ENCODE peak calls at places on chromosomes 4 and X, in five cellular contexts. One of them, this sample, is unnamed.

GRCh38 chr4:77052352-77052751 is 23.4 kb downstream of the CCNI start:
- DNase-seq in CD8-positive, alpha-beta T cell: peak; percentile 73
- DNase-seq in ovary: peak; percentile 41
- DNase-seq in Caco-2: peak; percentile 61
- DNase-seq in A549: peak; percentile 38
- DNase-seq in this sample: peak; percentile 77

GRCh38 chr4:101527186-101527585 is 179.9 kb upstream of the PPP3CA start:
- DNase-seq in CD8-positive, alpha-beta T cell: peak; percentile 51
- DNase-seq in A549: no peak
- DNase-seq in Caco-2: no peak
- DNase-seq in ovary: no peak
- DNase-seq in this sample: no peak

GRCh38 chrX:41759817-41760216 is 35.8 kb downstream of the GPR82 start:
- DNase-seq in ovary: no peak
- DNase-seq in Caco-2: no peak
- DNase-seq in CD8-positive, alpha-beta T cell: no peak
- DNase-seq in A549: peak; percentile 31
- DNase-seq in this sample: peak; percentile 46

GRCh38 chrX:71917621-71918341 is 7.1 kb downstream of the NHSL2 start:
- DNase-seq in ovary: no peak
- DNase-seq in A549: peak; percentile 12
- DNase-seq in CD8-positive, alpha-beta T cell: no peak
- DNase-seq in Caco-2: no peak
- DNase-seq in this sample: no peak

GRCh38 chrX:72021975-72022374 is 109.7 kb downstream of the RTL5 start:
- DNase-seq in ovary: no peak
- DNase-seq in A549: peak; percentile 39
- DNase-seq in CD8-positive, alpha-beta T cell: peak; percentile 47
- DNase-seq in Caco-2: no peak
- DNase-seq in this sample: peak; percentile 61

GRCh38 chrX:112359906-112360305 is 277.3 kb upstream of the TRPC5 start:
- DNase-seq in ovary: no peak
- DNase-seq in CD8-positive, alpha-beta T cell: no peak
- DNase-seq in Caco-2: no peak
- DNase-seq in A549: no peak
- DNase-seq in this sample: no peak

GRCh38 chr4:126977306-126977705 is 655.5 kb upstream of the INTU start:
- DNase-seq in A549: no peak
- DNase-seq in ovary: no peak
- DNase-seq in CD8-positive, alpha-beta T cell: no peak
- DNase-seq in Caco-2: no peak
- DNase-seq in this sample: no peak

GRCh38 chr4:55169352-55169959 is 44.1 kb upstream of the KDR start:
- DNase-seq in A549: peak; percentile 13
- DNase-seq in Caco-2: peak; percentile 61
- DNase-seq in ovary: no peak
- DNase-seq in CD8-positive, alpha-beta T cell: no peak
- DNase-seq in this sample: peak; percentile 76

GRCh38 chrX:8084023-8084422 is 87.0 kb downstream of the VCX2 start:
- DNase-seq in Caco-2: no peak
- DNase-seq in A549: no peak
- DNase-seq in CD8-positive, alpha-beta T cell: no peak
- DNase-seq in ovary: no peak
- DNase-seq in this sample: no peak

GRCh38 chrX:13101439-13102139 is 57.2 kb upstream of the FAM9C start:
- DNase-seq in A549: peak; percentile 96
- DNase-seq in Caco-2: peak; percentile 50
- DNase-seq in ovary: peak; percentile 65
- DNase-seq in CD8-positive, alpha-beta T cell: peak; percentile 65
- DNase-seq in this sample: peak; percentile 69

GRCh38 chr4:71163317-71163716 is 169.9 kb downstream of the DCK start:
- DNase-seq in A549: no peak
- DNase-seq in CD8-positive, alpha-beta T cell: no peak
- DNase-seq in ovary: no peak
- DNase-seq in Caco-2: no peak
- DNase-seq in this sample: no peak

GRCh38 chr4:48970471-48970921 is 15.6 kb upstream of the CWH43 start:
- DNase-seq in Caco-2: no peak
- DNase-seq in A549: no peak
- DNase-seq in CD8-positive, alpha-beta T cell: no peak
- DNase-seq in ovary: no peak
- DNase-seq in this sample: no peak

GRCh38 chr4:140326395-140326993 is 47.0 kb upstream of the SCOC start:
- DNase-seq in ovary: no peak
- DNase-seq in CD8-positive, alpha-beta T cell: no peak
- DNase-seq in Caco-2: no peak
- DNase-seq in A549: peak; percentile 18
- DNase-seq in this sample: peak; percentile 24

GRCh38 chrX:139495324-139495723 is 35.2 kb upstream of the F9 start:
- DNase-seq in ovary: no peak
- DNase-seq in CD8-positive, alpha-beta T cell: no peak
- DNase-seq in Caco-2: no peak
- DNase-seq in A549: no peak
- DNase-seq in this sample: no peak

DNA sequence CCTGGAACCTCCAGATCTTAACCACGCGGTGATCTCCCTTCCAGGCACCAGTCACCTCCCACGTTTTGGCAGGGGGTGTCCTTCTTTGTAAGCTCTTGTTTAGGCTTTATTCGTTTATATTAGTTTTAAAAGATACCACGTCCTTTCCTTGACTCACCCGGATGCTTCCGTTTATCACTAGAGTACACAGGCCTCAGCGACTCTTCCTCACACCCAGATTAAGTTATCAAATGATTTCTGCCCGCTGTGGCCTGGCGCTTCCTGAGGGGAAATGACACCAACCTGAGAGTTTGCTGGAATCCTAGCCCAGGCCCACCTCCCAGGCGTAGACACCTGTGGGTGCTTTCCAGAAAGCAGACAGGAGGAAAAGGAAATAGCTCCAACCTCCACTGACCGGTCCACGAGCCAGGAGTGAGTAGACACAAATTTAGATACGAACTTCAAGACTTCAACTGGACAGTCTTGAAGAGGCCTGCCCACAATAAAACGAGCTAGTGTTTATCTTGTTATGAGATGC is 756 bp upstream of the ADAMTS3 start:
- DNase-seq in CD8-positive, alpha-beta T cell: no peak
- DNase-seq in ovary: no peak
- DNase-seq in Caco-2: no peak
- DNase-seq in A549: no peak
- DNase-seq in this sample: no peak
- H3K4me3 ChIP-seq in CD8-positive, alpha-beta T cell: no peak overlapping the region
- H3K4me3 ChIP-seq in ovary: peak overlapping the region; percentile 59
- H3K4me3 ChIP-seq in Caco-2: no peak overlapping the region
- H3K4me3 ChIP-seq in A549: no peak overlapping the region
- H3K4me3 ChIP-seq in this sample: peak overlapping the region; percentile 46

GRCh38 chr4:23584024-23584423 is 305.8 kb downstream of the PPARGC1A start:
- DNase-seq in CD8-positive, alpha-beta T cell: no peak
- DNase-seq in A549: no peak
- DNase-seq in ovary: no peak
- DNase-seq in Caco-2: no peak
- DNase-seq in this sample: no peak

GRCh38 chr4:23577398-23577797 is 312.4 kb downstream of the PPARGC1A start:
- DNase-seq in ovary: no peak
- DNase-seq in A549: no peak
- DNase-seq in Caco-2: no peak
- DNase-seq in CD8-positive, alpha-beta T cell: no peak
- DNase-seq in this sample: no peak

GRCh38 chr4:23579166-23579565 is 310.7 kb downstream of the PPARGC1A start:
- DNase-seq in CD8-positive, alpha-beta T cell: no peak
- DNase-seq in A549: no peak
- DNase-seq in Caco-2: no peak
- DNase-seq in ovary: no peak
- DNase-seq in this sample: no peak

GRCh38 chr4:23582671-23583070 is 307.2 kb downstream of the PPARGC1A start:
- DNase-seq in CD8-positive, alpha-beta T cell: no peak
- DNase-seq in A549: no peak
- DNase-seq in ovary: no peak
- DNase-seq in Caco-2: no peak
- DNase-seq in this sample: no peak
- H3K4me3 ChIP-seq in CD8-positive, alpha-beta T cell: no peak overlapping the region
- H3K4me3 ChIP-seq in A549: no peak overlapping the region
- H3K4me3 ChIP-seq in ovary: no peak overlapping the region
- H3K4me3 ChIP-seq in Caco-2: no peak overlapping the region
- H3K4me3 ChIP-seq in this sample: no peak overlapping the region

GRCh38 chr4:2813446-2814405 is 20.8 kb downstream of the SH3BP2 start:
- DNase-seq in CD8-positive, alpha-beta T cell: no peak
- DNase-seq in ovary: no peak
- DNase-seq in A549: no peak
- DNase-seq in Caco-2: no peak
- DNase-seq in this sample: peak; percentile 59

GRCh38 chr4:2811830-2812599 is 19.1 kb downstream of the SH3BP2 start:
- DNase-seq in ovary: no peak
- DNase-seq in CD8-positive, alpha-beta T cell: peak; percentile 78
- DNase-seq in Caco-2: no peak
- DNase-seq in A549: no peak
- DNase-seq in this sample: peak; percentile 39

GRCh38 chr4:2814627-2815026 is 21.7 kb downstream of the SH3BP2 start:
- DNase-seq in A549: no peak
- DNase-seq in ovary: no peak
- DNase-seq in CD8-positive, alpha-beta T cell: peak; percentile 70
- DNase-seq in Caco-2: no peak
- DNase-seq in this sample: no peak

GRCh38 chr4:2812985-2813384 is 20.1 kb downstream of the SH3BP2 start:
- DNase-seq in A549: no peak
- DNase-seq in ovary: no peak
- DNase-seq in Caco-2: no peak
- DNase-seq in CD8-positive, alpha-beta T cell: no peak
- DNase-seq in this sample: peak; percentile 48

DNA sequence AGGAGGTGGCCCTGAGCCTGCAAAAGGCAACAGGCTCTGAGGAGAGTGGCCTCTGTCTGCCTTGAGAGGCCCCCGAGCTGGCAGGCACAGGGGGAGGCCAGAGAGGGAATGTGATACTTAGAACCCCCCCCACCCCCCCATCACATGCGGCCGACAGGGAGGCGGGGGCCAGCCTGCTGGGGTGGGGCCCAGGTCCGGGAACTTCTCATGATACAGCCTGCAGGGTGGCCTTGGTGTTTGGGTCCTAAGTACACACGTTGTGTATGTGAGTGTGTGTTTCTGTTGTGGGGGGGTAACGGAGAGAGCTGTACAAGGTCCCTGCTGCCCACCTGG is 19.7 kb downstream of the SH3BP2 start:
- DNase-seq in ovary: no peak
- DNase-seq in A549: no peak
- DNase-seq in CD8-positive, alpha-beta T cell: no peak
- DNase-seq in Caco-2: no peak
- DNase-seq in this sample: no peak
- H3K4me3 ChIP-seq in ovary: peak overlapping the region; percentile 7
- H3K4me3 ChIP-seq in A549: no peak overlapping the region
- H3K4me3 ChIP-seq in CD8-positive, alpha-beta T cell: peak overlapping the region; percentile 85
- H3K4me3 ChIP-seq in Caco-2: no peak overlapping the region
- H3K4me3 ChIP-seq in this sample: no peak overlapping the region

GRCh38 chr4:87524456-87524855 is 4.7 kb downstream of the SPARCL1 start:
- DNase-seq in Caco-2: no peak
- DNase-seq in ovary: no peak
- DNase-seq in A549: no peak
- DNase-seq in CD8-positive, alpha-beta T cell: no peak
- DNase-seq in this sample: no peak
- H3K4me3 ChIP-seq in Caco-2: no peak overlapping the region
- H3K4me3 ChIP-seq in ovary: no peak overlapping the region
- H3K4me3 ChIP-seq in A549: no peak overlapping the region
- H3K4me3 ChIP-seq in CD8-positive, alpha-beta T cell: no peak overlapping the region
- H3K4me3 ChIP-seq in this sample: no peak overlapping the region

GRCh38 chr4:1043658-1044468 is 32.4 kb downstream of the FGFRL1 start:
- DNase-seq in Caco-2: peak; percentile 90
- DNase-seq in ovary: peak; percentile 89
- DNase-seq in A549: peak; percentile 93
- DNase-seq in CD8-positive, alpha-beta T cell: no peak
- DNase-seq in this sample: peak; percentile 40
- H3K4me3 ChIP-seq in Caco-2: peak overlapping the region; percentile 14
- H3K4me3 ChIP-seq in ovary: peak overlapping the region; percentile 24
- H3K4me3 ChIP-seq in A549: peak overlapping the region; percentile 10
- H3K4me3 ChIP-seq in CD8-positive, alpha-beta T cell: no peak overlapping the region
- H3K4me3 ChIP-seq in this sample: no peak overlapping the region

GRCh38 chr4:185761352-185762235 is 50.4 kb downstream of the SORBS2 start:
- DNase-seq in CD8-positive, alpha-beta T cell: no peak
- DNase-seq in A549: no peak
- DNase-seq in Caco-2: no peak
- DNase-seq in ovary: no peak
- DNase-seq in this sample: no peak
- H3K4me3 ChIP-seq in CD8-positive, alpha-beta T cell: no peak overlapping the region
- H3K4me3 ChIP-seq in A549: no peak overlapping the region
- H3K4me3 ChIP-seq in Caco-2: no peak overlapping the region
- H3K4me3 ChIP-seq in ovary: no peak overlapping the region
- H3K4me3 ChIP-seq in this sample: no peak overlapping the region

GRCh38 chrX:19563327-19563726 is 48.0 kb upstream of the MAP3K15 start:
- DNase-seq in Caco-2: no peak
- DNase-seq in A549: no peak
- DNase-seq in ovary: no peak
- DNase-seq in CD8-positive, alpha-beta T cell: no peak
- DNase-seq in this sample: no peak
- H3K4me3 ChIP-seq in Caco-2: no peak overlapping the region
- H3K4me3 ChIP-seq in A549: no peak overlapping the region
- H3K4me3 ChIP-seq in ovary: no peak overlapping the region
- H3K4me3 ChIP-seq in CD8-positive, alpha-beta T cell: no peak overlapping the region
- H3K4me3 ChIP-seq in this sample: no peak overlapping the region

DNA sequence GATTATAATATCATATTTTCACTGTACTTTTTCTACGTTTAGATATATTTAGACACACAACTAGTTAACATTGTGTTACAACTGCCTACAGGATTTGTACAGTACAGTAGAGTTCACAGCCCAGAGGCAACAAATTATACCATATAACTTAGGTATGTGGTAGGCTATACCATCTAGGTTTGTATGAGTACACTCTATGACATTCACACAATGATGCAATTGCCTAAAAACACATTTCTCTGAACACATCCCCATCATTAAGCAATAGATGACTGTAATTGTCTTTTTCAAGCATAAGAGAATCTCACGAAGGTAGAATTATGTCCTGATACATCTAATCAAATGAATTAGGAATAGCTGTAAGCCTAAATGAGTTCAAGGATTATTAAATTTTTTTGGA is 12.3 kb upstream of the TIGD2 start:
- DNase-seq in Caco-2: no peak
- DNase-seq in CD8-positive, alpha-beta T cell: no peak
- DNase-seq in A549: no peak
- DNase-seq in ovary: no peak
- DNase-seq in this sample: no peak
- H3K4me3 ChIP-seq in Caco-2: no peak overlapping the region
- H3K4me3 ChIP-seq in CD8-positive, alpha-beta T cell: no peak overlapping the region
- H3K4me3 ChIP-seq in A549: no peak overlapping the region
- H3K4me3 ChIP-seq in ovary: no peak overlapping the region
- H3K4me3 ChIP-seq in this sample: no peak overlapping the region

This sample was measured in HAP-1.